ENCODE peak calls at places on chromosomes 6 and 20, in nine cellular contexts. J, O, N, B, D, C, G, W and P are unnamed samples.

GRCh38 chr6:56652994-56653393 is 10.3 kb upstream of the DST start:
- DNase-seq in W (peak; percentile 56), G (no peak), N (no peak), O (no peak), B (no peak), C (peak; percentile 80), J (peak; percentile 84), D (no peak), P (no peak)

GRCh38 chr20:59385461-59385860 is 85.0 kb downstream of the EDN3 start:
- DNase-seq in D (no peak), O (no peak), W (no peak), C (no peak), B (no peak), N (no peak), G (no peak), J (no peak), P (no peak)

GRCh38 chr20:48875233-48875913 is 46.1 kb upstream of the ARFGEF2 start:
- DNase-seq in B (no peak), G (no peak), W (no peak), D (no peak), J (no peak), C (no peak), N (no peak), O (no peak), P (no peak)

GRCh38 chr6:90157441-90157840 is 139.2 kb downstream of the BACH2 start:
- DNase-seq in N (no peak), J (no peak), G (no peak), B (no peak), W (no peak), C (no peak), D (no peak), O (no peak), P (no peak)

GRCh38 chr6:81623106-81623834 is 129.2 kb downstream of the TENT5A start:
- DNase-seq in B (no peak), N (no peak), W (no peak), D (no peak), G (no peak), J (no peak), C (no peak), O (no peak), P (no peak)

GRCh38 chr20:37345339-37346231 is at the start of gene SRC:
- DNase-seq in D (peak; percentile 98), O (peak; percentile 89), G (no peak), N (peak; percentile 81), W (peak; percentile 84), J (peak; percentile 60), C (peak; percentile 72), B (peak; percentile 87), P (peak; percentile 95)

GRCh38 chr20:50967621-50968020 is 9.0 kb downstream of the MOCS3 start:
- DNase-seq in G (no peak), W (no peak), C (no peak), O (no peak), J (no peak), N (no peak), D (no peak), B (no peak), P (no peak)

GRCh38 chr6:158817298-158818007 is 1.7 kb downstream of the EZR start:
- DNase-seq in J (peak; percentile 44), C (no peak), G (no peak), W (no peak), O (peak; percentile 83), B (peak; percentile 63), D (peak; percentile 82), N (peak; percentile 73), P (peak; percentile 60)

GRCh38 chr6:169398342-169399105 is 144.9 kb upstream of the THBS2 start:
- DNase-seq in G (no peak), W (no peak), N (no peak), D (no peak), O (no peak), B (no peak), C (no peak), J (no peak), P (no peak)

GRCh38 chr6:167034056-167034455 is 34.9 kb downstream of the CEP43 start:
- DNase-seq in D (no peak), G (no peak), B (no peak), W (no peak), C (no peak), O (no peak), N (no peak), J (no peak), P (no peak)

GRCh38 chr6:73985891-73986290 is 289.9 kb downstream of the CD109 start:
- DNase-seq in O (no peak), C (peak; percentile 11), G (peak; percentile 60), N (no peak), J (no peak), W (no peak), B (no peak), D (no peak), P (no peak)

GRCh38 chr20:19819149-19819548 is 61.1 kb downstream of the RIN2 start:
- DNase-seq in G (no peak), C (no peak), N (no peak), W (no peak), J (no peak), O (no peak), D (no peak), B (no peak), P (no peak)

GRCh38 chr6:102485480-102485879 is 1092.0 kb downstream of the GRIK2 start:
- DNase-seq in O (no peak), W (no peak), D (no peak), C (no peak), B (no peak), N (no peak), J (no peak), G (no peak), P (no peak)

GRCh38 chr6:118567974-118568373 is 19.9 kb downstream of the PLN start:
- DNase-seq in O (no peak), N (no peak), B (no peak), G (no peak), C (no peak), D (no peak), J (no peak), W (no peak), P (no peak)

GRCh38 chr6:146896062-146896813 is 297.5 kb downstream of the ADGB start:
- DNase-seq in B (no peak), W (no peak), G (no peak), D (no peak), O (no peak), C (no peak), J (no peak), N (no peak), P (no peak)

GRCh38 chr20:52914870-52915269 is 57.3 kb upstream of the TSHZ2 start:
- DNase-seq in B (no peak), D (no peak), J (no peak), C (no peak), G (no peak), O (no peak), W (no peak), N (no peak), P (no peak)

GRCh38 chr6:157879873-157880254 is 56.8 kb downstream of the SNX9 start:
- DNase-seq in N (no peak), D (no peak), G (no peak), O (no peak), J (no peak), W (no peak), C (no peak), B (no peak), P (peak; percentile 58)

GRCh38 chr6:56144538-56145324 is 102.6 kb downstream of the COL21A1 start:
- DNase-seq in D (peak; percentile 53), J (peak; percentile 72), B (no peak), O (no peak), C (peak; percentile 24), W (peak; percentile 37), G (no peak), N (no peak), P (no peak)

GRCh38 chr6:788058-788457 is 95.1 kb upstream of the EXOC2 start:
- DNase-seq in O (no peak), B (no peak), G (no peak), W (no peak), N (no peak), C (no peak), D (no peak), J (no peak), P (no peak)

GRCh38 chr6:35090734-35091133 is 50.4 kb downstream of the TCP11 start:
- DNase-seq in N (no peak), O (peak; percentile 20), B (peak; percentile 1), C (no peak), D (no peak), J (no peak), W (no peak), G (no peak), P (no peak)

GRCh38 chr6:82740066-82740465 is 325.6 kb downstream of the UBE3D start:
- DNase-seq in N (no peak), O (no peak), W (no peak), G (no peak), J (no peak), C (no peak), D (no peak), B (no peak), P (no peak)
- H3K4me3 ChIP-seq in N (no peak overlapping the region), O (no peak overlapping the region), W (no peak overlapping the region), G (no peak overlapping the region), J (no peak overlapping the region), C (no peak overlapping the region), D (no peak overlapping the region), B (no peak overlapping the region), P (no peak overlapping the region)

GRCh38 chr6:31871068-31871659 is 7.6 kb downstream of the SLC44A4 start:
- DNase-seq in N (no peak), J (no peak), O (no peak), C (peak; percentile 29), B (peak; percentile 17), D (peak; percentile 86), G (no peak), W (peak; percentile 31), P (no peak)
- H3K4me3 ChIP-seq in N (no peak overlapping the region), J (no peak overlapping the region), O (no peak overlapping the region), C (no peak overlapping the region), B (no peak overlapping the region), D (no peak overlapping the region), G (no peak overlapping the region), W (no peak overlapping the region), P (no peak overlapping the region)

DNA sequence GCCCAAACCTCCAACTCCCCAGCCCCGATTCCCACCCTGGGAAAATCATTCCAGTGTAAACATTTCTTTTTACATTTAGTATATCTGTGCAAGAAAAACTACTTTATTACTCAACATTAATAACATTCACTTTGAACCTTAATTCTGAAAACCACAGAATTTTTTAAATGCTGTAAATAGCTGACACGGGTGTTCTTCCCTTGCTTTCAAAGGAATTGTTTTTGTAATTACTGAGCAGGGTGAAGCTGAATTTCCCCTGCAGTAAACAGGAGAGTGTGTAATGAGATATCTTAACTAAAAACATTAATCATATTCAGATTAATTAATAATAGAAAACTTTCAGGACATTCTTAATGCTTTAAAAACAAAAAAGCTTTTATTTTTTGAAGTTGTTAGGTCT is 99.3 kb upstream of the CITED2 start:
- DNase-seq in O (no peak), B (no peak), J (peak; percentile 41), W (peak; percentile 16), C (no peak), D (no peak), N (no peak), G (no peak), P (no peak)
- H3K4me3 ChIP-seq in O (no peak overlapping the region), B (no peak overlapping the region), J (no peak overlapping the region), W (no peak overlapping the region), C (no peak overlapping the region), D (peak overlapping the region; percentile 62), N (peak overlapping the region; percentile 5), G (no peak overlapping the region), P (no peak overlapping the region)

DNA sequence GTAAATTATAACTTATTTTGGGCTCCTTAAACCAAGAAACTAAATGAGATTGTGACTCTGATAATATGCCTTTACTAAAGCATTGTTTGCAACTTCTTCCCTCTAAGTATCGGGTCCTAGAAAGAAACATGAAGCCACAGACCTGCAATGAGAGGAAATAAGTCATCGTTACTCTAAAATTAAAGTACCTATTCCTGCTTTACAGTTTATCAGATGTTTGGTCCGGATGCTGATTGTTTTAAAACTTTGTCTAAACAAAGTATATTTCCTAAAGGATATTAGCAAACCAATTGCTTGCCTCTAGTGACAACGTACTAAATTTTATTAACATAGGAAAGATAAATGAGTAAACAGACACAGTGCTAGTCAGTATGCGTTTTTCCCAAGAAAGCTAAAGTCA is 216.8 kb downstream of the GJA1 start:
- DNase-seq in O (no peak), D (no peak), G (no peak), N (no peak), B (no peak), J (no peak), W (no peak), C (no peak), P (no peak)
- H3K4me3 ChIP-seq in O (no peak overlapping the region), D (no peak overlapping the region), G (no peak overlapping the region), N (no peak overlapping the region), B (no peak overlapping the region), J (no peak overlapping the region), W (no peak overlapping the region), C (no peak overlapping the region), P (no peak overlapping the region)